ENCODE peak calls at places on chromosomes 16 and 17, in five cellular contexts. G is ovary, S is breast epithelium, I is A673, Z is spleen. C is an unnamed sample. For H3K27me3, the result is how much of the 10 kb centered on the place peaks cover.

GRCh38 chr17:78915872-78916632 is 9.1 kb downstream of the TIMP2 start:
- DNase-seq in G (no peak), S (no peak), I (no peak), Z (peak), C (no peak)

GRCh38 chr17:39916918-39917317 is 1.5 kb downstream of the GSDMB start:
- DNase-seq in G (no peak), S (no peak), I (no peak), Z (no peak), C (no peak)

GRCh38 chr16:66660422-66661209 is 35.9 kb downstream of the CMTM4 start:
- DNase-seq in G (peak), S (no peak), I (peak), Z (peak), C (no peak)

GRCh38 chr17:45013021-45013997 is 38.1 kb downstream of the DCAKD start:
- DNase-seq in G (no peak), S (no peak), I (no peak), Z (no peak), C (no peak)

GRCh38 chr16:57576429-57576870 is 34.0 kb downstream of the ADGRG5 start:
- DNase-seq in G (peak), S (peak), I (peak), Z (peak), C (peak)

GRCh38 chr16:31333686-31334649 is 21.0 kb upstream of the ITGAX start:
- DNase-seq in G (no peak), S (no peak), I (peak), Z (no peak), C (peak)

GRCh38 chr17:43456661-43457361 is 27.0 kb upstream of the DHX8 start:
- DNase-seq in G (no peak), S (no peak), I (no peak), Z (no peak), C (no peak)

GRCh38 chr17:71110326-71110725 is 941.0 kb downstream of the KCNJ2 start:
- DNase-seq in G (no peak), S (no peak), I (no peak), Z (no peak), C (no peak)

GRCh38 chr17:71914812-71915211 is 206.0 kb upstream of the SOX9 start:
- DNase-seq in G (no peak), S (no peak), I (no peak), Z (no peak), C (no peak)

GRCh38 chr16:54936086-54936978 is 5.7 kb downstream of the IRX5 start:
- DNase-seq in G (no peak), S (no peak), I (no peak), Z (no peak), C (no peak)

GRCh38 chr17:33144837-33145236 is 148.3 kb downstream of the ASIC2 start:
- DNase-seq in G (no peak), S (no peak), I (no peak), Z (no peak), C (no peak)

GRCh38 chr17:45824901-45825492 is 19.7 kb upstream of the SPPL2C start:
- DNase-seq in G (no peak), S (no peak), I (no peak), Z (no peak), C (no peak)

GRCh38 chr16:61419771-61420170 is 616.5 kb downstream of the CDH8 start:
- DNase-seq in G (no peak), S (no peak), I (no peak), Z (no peak), C (no peak)

GRCh38 chr16:78257376-78257728 is 157.9 kb downstream of the WWOX start:
- DNase-seq in G (no peak), S (no peak), I (peak), Z (no peak), C (no peak)

GRCh38 chr16:85582177-85582888 is 30.8 kb upstream of the GSE1 start:
- DNase-seq in G (peak), S (no peak), I (peak), Z (no peak), C (no peak)

GRCh38 chr16:873243-873661 is 72.7 kb upstream of the GNG13 start:
- DNase-seq in G (no peak), S (no peak), I (no peak), Z (no peak), C (no peak)

GRCh38 chr17:21463779-21464407 is 87.7 kb downstream of the KCNJ12 start:
- DNase-seq in G (no peak), S (no peak), I (no peak), Z (no peak), C (no peak)

GRCh38 chr17:67386965-67387551 is 10.0 kb downstream of the PITPNC1 start:
- DNase-seq in G (no peak), S (no peak), I (peak), Z (peak), C (peak)

GRCh38 chr17:46002311-46002972 is 3.4 kb downstream of the STH start:
- DNase-seq in G (peak), S (peak), I (peak), Z (peak), C (peak)

GRCh38 chr17:47714773-47715396 is 18.2 kb upstream of the TBX21 start:
- DNase-seq in G (no peak), S (no peak), I (no peak), Z (peak), C (no peak)

GRCh38 chr16:1631931-1632637 is 19.9 kb downstream of the CRAMP1 start:
- DNase-seq in G (no peak), S (no peak), I (no peak), Z (no peak), C (no peak)

GRCh38 chr16:28985611-28986041 is 774 bp downstream of the LAT start:
- DNase-seq in G (no peak), S (no peak), I (no peak), Z (no peak), C (no peak)

GRCh38 chr16:26261621-26262020 is 569.9 kb downstream of the HS3ST4 start:
- DNase-seq in G (no peak), S (no peak), I (no peak), Z (no peak), C (no peak)

GRCh38 chr16:27320261-27321012 is 6.7 kb downstream of the IL4R start:
- DNase-seq in G (no peak), S (no peak), I (no peak), Z (peak), C (no peak)

GRCh38 chr17:32565401-32565800 is 78.6 kb downstream of the CDK5R1 start:
- DNase-seq in G (no peak), S (no peak), I (no peak), Z (no peak), C (peak)

GRCh38 chr17:47605006-47605405 is 44.7 kb upstream of the KPNB1 start:
- DNase-seq in G (no peak), S (no peak), I (no peak), Z (no peak), C (no peak)

GRCh38 chr16:85847681-85848601 is 48.4 kb downstream of the COX4I1 start:
- DNase-seq in G (no peak), S (no peak), I (no peak), Z (no peak), C (no peak)

DNA sequence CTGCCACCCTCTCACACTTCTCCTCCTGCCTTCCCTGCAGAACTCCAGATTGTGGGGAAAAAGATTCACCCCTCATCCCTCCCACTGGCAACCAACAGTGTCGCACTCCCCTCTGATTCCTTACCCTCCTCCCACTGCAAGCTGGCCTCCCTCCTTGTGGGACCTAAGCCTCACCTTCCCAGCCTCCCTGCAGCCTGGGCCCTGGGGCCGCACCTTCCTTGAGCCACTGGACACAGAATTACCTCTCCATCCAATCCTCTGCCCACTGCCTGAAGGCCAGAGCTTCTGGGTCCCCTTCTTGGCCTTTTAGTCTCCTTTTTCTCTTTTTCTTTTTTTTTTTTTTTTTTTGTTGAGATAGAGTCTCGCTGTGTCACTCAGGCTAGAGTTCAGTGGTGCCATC is 33.9 kb downstream of the NGFR start:
- DNase-seq in G (no peak), S (peak), I (no peak), Z (peak), C (no peak)
- H3K27me3 ChIP-seq in G (under half), S (under half), I (under half), Z (under half), C (half or more)

GRCh38 chr16:22003195-22003594 is 2.3 kb upstream of the PDZD9 start:
- DNase-seq in G (no peak), S (no peak), I (no peak), Z (no peak), C (no peak)

GRCh38 chr16:22005746-22006145 is 2.2 kb upstream of the MOSMO start:
- DNase-seq in G (no peak), S (no peak), I (no peak), Z (no peak), C (no peak)

GRCh38 chr16:22001591-22001990 is 675 bp upstream of the PDZD9 start:
- DNase-seq in G (no peak), S (no peak), I (peak), Z (no peak), C (no peak)

GRCh38 chr16:22006636-22007035 is 1.3 kb upstream of the MOSMO start:
- DNase-seq in G (no peak), S (no peak), I (no peak), Z (no peak), C (no peak)

GRCh38 chr16:22004321-22004720 is 3.4 kb upstream of the PDZD9 start:
- DNase-seq in G (no peak), S (no peak), I (no peak), Z (no peak), C (no peak)
- H3K27me3 ChIP-seq in G (under half), S (under half), I (under half), Z (under half), C (under half)

GRCh38 chr17:36940313-36941264 is 3.3 kb downstream of the LHX1 start:
- DNase-seq in G (no peak), S (no peak), I (no peak), Z (no peak), C (no peak)
- H3K27me3 ChIP-seq in G (under half), S (half or more), I (half or more), Z (half or more), C (half or more)

GRCh38 chr17:63533433-63534077 is 10.4 kb downstream of the KCNH6 start:
- DNase-seq in G (no peak), S (no peak), I (no peak), Z (peak), C (no peak)

GRCh38 chr17:63534078-63534570 is 11.0 kb downstream of the KCNH6 start:
- DNase-seq in G (no peak), S (no peak), I (no peak), Z (peak), C (no peak)

GRCh38 chr17:63537001-63537400 is 13.3 kb upstream of the DCAF7 start:
- DNase-seq in G (no peak), S (no peak), I (no peak), Z (no peak), C (no peak)

GRCh38 chr17:63535640-63536039 is 12.5 kb downstream of the KCNH6 start:
- DNase-seq in G (no peak), S (no peak), I (no peak), Z (peak), C (no peak)

DNA sequence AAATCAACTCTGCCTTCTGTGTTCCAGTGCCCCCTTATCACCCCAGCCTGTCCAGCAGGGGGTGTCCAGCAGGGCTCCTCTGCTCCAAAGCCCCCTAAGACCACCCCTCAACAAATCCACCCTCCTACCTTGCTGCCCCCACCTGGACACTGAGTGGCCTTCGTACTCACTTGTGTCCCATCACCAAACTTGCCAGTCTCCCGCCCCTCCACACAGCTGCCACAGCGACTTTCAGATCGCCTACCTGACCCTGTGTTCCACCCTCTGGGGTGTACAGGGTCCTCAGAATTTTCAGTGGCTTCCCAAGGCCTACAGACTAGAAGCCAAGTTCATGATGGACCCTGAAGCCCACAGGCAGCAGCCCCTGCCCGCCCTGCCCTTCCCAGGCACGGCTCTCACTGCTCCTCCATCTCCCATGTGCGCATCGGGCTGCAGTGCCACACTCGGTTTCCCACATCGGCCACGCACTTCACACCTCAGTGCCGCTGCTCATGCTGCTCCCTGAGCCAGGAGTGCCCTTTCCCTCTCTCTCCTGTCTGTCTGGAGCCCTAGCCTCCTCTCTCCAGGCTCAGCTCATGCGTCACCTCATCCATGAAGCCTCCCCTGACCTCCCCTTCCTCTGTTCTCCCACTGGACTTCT is 11.8 kb downstream of the KCNH6 start:
- DNase-seq in G (no peak), S (no peak), I (no peak), Z (no peak), C (no peak)
- H3K27me3 ChIP-seq in G (under half), S (under half), I (under half), Z (under half), C (under half)

DNA sequence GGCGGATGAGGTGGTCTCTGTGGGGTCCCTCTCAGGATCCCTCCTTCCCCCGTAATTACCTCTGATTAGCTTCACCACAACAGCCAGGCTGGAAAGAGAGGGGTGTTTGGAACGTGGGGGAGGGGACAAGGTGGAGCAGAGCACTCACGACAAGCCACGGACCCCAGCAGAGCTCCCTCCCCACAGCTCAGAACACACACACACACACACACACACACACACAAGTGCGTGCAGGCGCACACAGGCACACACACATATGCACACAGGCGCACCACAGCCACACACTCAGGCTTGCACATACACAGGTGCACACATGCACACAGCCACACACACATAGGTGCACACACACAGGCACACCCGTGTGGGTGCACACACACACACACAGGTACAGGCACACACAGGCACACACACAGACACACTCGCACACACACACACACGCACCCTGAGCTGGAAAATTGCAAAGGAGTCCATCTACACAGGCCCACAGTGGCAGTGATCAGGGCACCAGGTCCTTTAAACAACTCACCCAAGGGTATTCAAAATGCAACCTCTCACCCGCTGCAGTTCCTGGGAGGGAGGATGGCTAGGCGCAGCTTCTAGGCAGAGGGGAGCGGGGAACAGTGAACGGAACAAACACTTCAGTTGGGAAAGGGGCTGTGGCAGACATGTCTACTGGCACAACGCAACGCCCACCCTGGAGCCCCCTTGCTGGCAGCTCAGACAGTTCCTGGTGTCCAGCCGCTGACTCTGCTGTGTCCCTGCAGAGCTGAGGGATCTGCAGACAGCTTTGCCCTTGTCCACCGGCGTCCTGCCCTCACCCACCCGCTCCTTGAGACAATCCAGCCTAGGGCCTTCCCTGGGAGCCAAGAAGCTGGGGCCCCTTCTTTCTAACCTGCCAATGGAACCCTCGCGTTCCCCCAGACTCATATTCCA is 59.9 kb upstream of the DLX4 start:
- DNase-seq in G (no peak), S (no peak), I (no peak), Z (no peak), C (no peak)
- H3K27me3 ChIP-seq in G (under half), S (under half), I (half or more), Z (under half), C (half or more)

C was measured in MM.1S.